ENCODE peak calls at places on chromosomes 7 and 10, in nine cellular contexts. One of them, this sample, is unnamed.

GRCh38 chr10:124612611-124613498 is 131.3 kb downstream of the FAM53B start:
- DNase-seq in right atrium auricular region: no peak
- DNase-seq in activated CD8-positive, alpha-beta memory T cell treated with anti-CD3 and anti-CD28 coated beads for 24 hours: no peak
- DNase-seq in stimulated activated CD8-positive, alpha-beta memory T cell treated with anti-CD3 and anti-CD28 coated beads, Interleukin-12 subunit alpha, Interleukin-12 subunit beta, amount 100 ng/mL, for 4 hours: no peak
- DNase-seq in globus pallidus: no peak
- DNase-seq in pancreas: no peak
- DNase-seq in esophagus squamous epithelium: no peak
- DNase-seq in mesendoderm: peak
- DNase-seq in WTC11: peak
- DNase-seq in this sample: no peak

GRCh38 chr10:22334414-22335203 is 10.7 kb upstream of the SPAG6 start:
- DNase-seq in WTC11: peak
- DNase-seq in mesendoderm: peak
- DNase-seq in esophagus squamous epithelium: no peak
- DNase-seq in pancreas: no peak
- DNase-seq in right atrium auricular region: no peak
- DNase-seq in globus pallidus: no peak
- DNase-seq in stimulated activated CD8-positive, alpha-beta memory T cell treated with anti-CD3 and anti-CD28 coated beads, Interleukin-12 subunit alpha, Interleukin-12 subunit beta, amount 100 ng/mL, for 4 hours: no peak
- DNase-seq in activated CD8-positive, alpha-beta memory T cell treated with anti-CD3 and anti-CD28 coated beads for 24 hours: no peak
- DNase-seq in this sample: peak

GRCh38 chr10:99654791-99655190 is 4.5 kb upstream of the ENTPD7 start:
- DNase-seq in mesendoderm: no peak
- DNase-seq in right atrium auricular region: no peak
- DNase-seq in pancreas: no peak
- DNase-seq in WTC11: no peak
- DNase-seq in globus pallidus: no peak
- DNase-seq in stimulated activated CD8-positive, alpha-beta memory T cell treated with anti-CD3 and anti-CD28 coated beads, Interleukin-12 subunit alpha, Interleukin-12 subunit beta, amount 100 ng/mL, for 4 hours: no peak
- DNase-seq in activated CD8-positive, alpha-beta memory T cell treated with anti-CD3 and anti-CD28 coated beads for 24 hours: no peak
- DNase-seq in esophagus squamous epithelium: no peak
- DNase-seq in this sample: no peak

GRCh38 chr10:22252286-22252800 is 34.5 kb upstream of the EBLN1 start:
- DNase-seq in mesendoderm: peak
- DNase-seq in esophagus squamous epithelium: no peak
- DNase-seq in WTC11: peak
- DNase-seq in stimulated activated CD8-positive, alpha-beta memory T cell treated with anti-CD3 and anti-CD28 coated beads, Interleukin-12 subunit alpha, Interleukin-12 subunit beta, amount 100 ng/mL, for 4 hours: peak
- DNase-seq in right atrium auricular region: peak
- DNase-seq in activated CD8-positive, alpha-beta memory T cell treated with anti-CD3 and anti-CD28 coated beads for 24 hours: peak
- DNase-seq in pancreas: peak
- DNase-seq in globus pallidus: peak
- DNase-seq in this sample: peak

GRCh38 chr10:72344932-72345331 is 9.8 kb downstream of the DNAJB12 start:
- DNase-seq in right atrium auricular region: no peak
- DNase-seq in pancreas: no peak
- DNase-seq in WTC11: no peak
- DNase-seq in stimulated activated CD8-positive, alpha-beta memory T cell treated with anti-CD3 and anti-CD28 coated beads, Interleukin-12 subunit alpha, Interleukin-12 subunit beta, amount 100 ng/mL, for 4 hours: no peak
- DNase-seq in globus pallidus: no peak
- DNase-seq in activated CD8-positive, alpha-beta memory T cell treated with anti-CD3 and anti-CD28 coated beads for 24 hours: peak
- DNase-seq in mesendoderm: no peak
- DNase-seq in esophagus squamous epithelium: no peak
- DNase-seq in this sample: no peak

GRCh38 chr7:48140001-48140681 is 31.1 kb upstream of the ABCA13 start:
- DNase-seq in stimulated activated CD8-positive, alpha-beta memory T cell treated with anti-CD3 and anti-CD28 coated beads, Interleukin-12 subunit alpha, Interleukin-12 subunit beta, amount 100 ng/mL, for 4 hours: no peak
- DNase-seq in globus pallidus: no peak
- DNase-seq in esophagus squamous epithelium: no peak
- DNase-seq in pancreas: peak
- DNase-seq in right atrium auricular region: no peak
- DNase-seq in mesendoderm: no peak
- DNase-seq in WTC11: no peak
- DNase-seq in activated CD8-positive, alpha-beta memory T cell treated with anti-CD3 and anti-CD28 coated beads for 24 hours: no peak
- DNase-seq in this sample: no peak

GRCh38 chr10:43377393-43377883 is 6.0 kb downstream of the FXYD4 start:
- DNase-seq in pancreas: no peak
- DNase-seq in activated CD8-positive, alpha-beta memory T cell treated with anti-CD3 and anti-CD28 coated beads for 24 hours: no peak
- DNase-seq in globus pallidus: no peak
- DNase-seq in WTC11: peak
- DNase-seq in stimulated activated CD8-positive, alpha-beta memory T cell treated with anti-CD3 and anti-CD28 coated beads, Interleukin-12 subunit alpha, Interleukin-12 subunit beta, amount 100 ng/mL, for 4 hours: no peak
- DNase-seq in right atrium auricular region: no peak
- DNase-seq in mesendoderm: peak
- DNase-seq in esophagus squamous epithelium: no peak
- DNase-seq in this sample: peak

GRCh38 chr10:131578472-131578970 is 267.0 kb upstream of the TCERG1L start:
- DNase-seq in right atrium auricular region: no peak
- DNase-seq in pancreas: no peak
- DNase-seq in WTC11: no peak
- DNase-seq in stimulated activated CD8-positive, alpha-beta memory T cell treated with anti-CD3 and anti-CD28 coated beads, Interleukin-12 subunit alpha, Interleukin-12 subunit beta, amount 100 ng/mL, for 4 hours: no peak
- DNase-seq in mesendoderm: no peak
- DNase-seq in activated CD8-positive, alpha-beta memory T cell treated with anti-CD3 and anti-CD28 coated beads for 24 hours: peak
- DNase-seq in esophagus squamous epithelium: no peak
- DNase-seq in globus pallidus: no peak
- DNase-seq in this sample: no peak

GRCh38 chr7:159197066-159197975 is 52.7 kb upstream of the VIPR2 start:
- DNase-seq in activated CD8-positive, alpha-beta memory T cell treated with anti-CD3 and anti-CD28 coated beads for 24 hours: peak
- DNase-seq in globus pallidus: no peak
- DNase-seq in pancreas: no peak
- DNase-seq in right atrium auricular region: no peak
- DNase-seq in esophagus squamous epithelium: no peak
- DNase-seq in stimulated activated CD8-positive, alpha-beta memory T cell treated with anti-CD3 and anti-CD28 coated beads, Interleukin-12 subunit alpha, Interleukin-12 subunit beta, amount 100 ng/mL, for 4 hours: no peak
- DNase-seq in mesendoderm: peak
- DNase-seq in WTC11: peak
- DNase-seq in this sample: no peak

GRCh38 chr10:13943735-13944398 is 357.1 kb downstream of the PRPF18 start:
- DNase-seq in esophagus squamous epithelium: no peak
- DNase-seq in activated CD8-positive, alpha-beta memory T cell treated with anti-CD3 and anti-CD28 coated beads for 24 hours: no peak
- DNase-seq in mesendoderm: peak
- DNase-seq in right atrium auricular region: no peak
- DNase-seq in WTC11: peak
- DNase-seq in globus pallidus: no peak
- DNase-seq in pancreas: no peak
- DNase-seq in stimulated activated CD8-positive, alpha-beta memory T cell treated with anti-CD3 and anti-CD28 coated beads, Interleukin-12 subunit alpha, Interleukin-12 subunit beta, amount 100 ng/mL, for 4 hours: no peak
- DNase-seq in this sample: no peak

GRCh38 chr10:59212399-59212798 is 36.0 kb downstream of the PHYHIPL start:
- DNase-seq in activated CD8-positive, alpha-beta memory T cell treated with anti-CD3 and anti-CD28 coated beads for 24 hours: no peak
- DNase-seq in right atrium auricular region: no peak
- DNase-seq in stimulated activated CD8-positive, alpha-beta memory T cell treated with anti-CD3 and anti-CD28 coated beads, Interleukin-12 subunit alpha, Interleukin-12 subunit beta, amount 100 ng/mL, for 4 hours: no peak
- DNase-seq in esophagus squamous epithelium: no peak
- DNase-seq in pancreas: no peak
- DNase-seq in WTC11: no peak
- DNase-seq in globus pallidus: no peak
- DNase-seq in mesendoderm: no peak
- DNase-seq in this sample: no peak

GRCh38 chr10:96339956-96340904 is 18.6 kb downstream of the OPALIN start:
- DNase-seq in right atrium auricular region: no peak
- DNase-seq in activated CD8-positive, alpha-beta memory T cell treated with anti-CD3 and anti-CD28 coated beads for 24 hours: peak
- DNase-seq in stimulated activated CD8-positive, alpha-beta memory T cell treated with anti-CD3 and anti-CD28 coated beads, Interleukin-12 subunit alpha, Interleukin-12 subunit beta, amount 100 ng/mL, for 4 hours: no peak
- DNase-seq in globus pallidus: peak
- DNase-seq in esophagus squamous epithelium: no peak
- DNase-seq in WTC11: peak
- DNase-seq in mesendoderm: peak
- DNase-seq in pancreas: peak
- DNase-seq in this sample: peak

GRCh38 chr7:68250143-68250542 is 1253.5 kb downstream of the TYW1 start:
- DNase-seq in pancreas: no peak
- DNase-seq in right atrium auricular region: no peak
- DNase-seq in activated CD8-positive, alpha-beta memory T cell treated with anti-CD3 and anti-CD28 coated beads for 24 hours: no peak
- DNase-seq in esophagus squamous epithelium: no peak
- DNase-seq in WTC11: no peak
- DNase-seq in mesendoderm: peak
- DNase-seq in stimulated activated CD8-positive, alpha-beta memory T cell treated with anti-CD3 and anti-CD28 coated beads, Interleukin-12 subunit alpha, Interleukin-12 subunit beta, amount 100 ng/mL, for 4 hours: no peak
- DNase-seq in globus pallidus: no peak
- DNase-seq in this sample: no peak

GRCh38 chr10:14573666-14574261 is 200.9 kb downstream of the FAM107B start:
- DNase-seq in globus pallidus: no peak
- DNase-seq in esophagus squamous epithelium: no peak
- DNase-seq in right atrium auricular region: no peak
- DNase-seq in WTC11: no peak
- DNase-seq in activated CD8-positive, alpha-beta memory T cell treated with anti-CD3 and anti-CD28 coated beads for 24 hours: no peak
- DNase-seq in mesendoderm: no peak
- DNase-seq in stimulated activated CD8-positive, alpha-beta memory T cell treated with anti-CD3 and anti-CD28 coated beads, Interleukin-12 subunit alpha, Interleukin-12 subunit beta, amount 100 ng/mL, for 4 hours: no peak
- DNase-seq in pancreas: no peak
- DNase-seq in this sample: no peak

GRCh38 chr7:86643478-86644281 is at the start of gene GRM3:
- DNase-seq in activated CD8-positive, alpha-beta memory T cell treated with anti-CD3 and anti-CD28 coated beads for 24 hours: no peak
- DNase-seq in WTC11: peak
- DNase-seq in pancreas: peak
- DNase-seq in mesendoderm: peak
- DNase-seq in stimulated activated CD8-positive, alpha-beta memory T cell treated with anti-CD3 and anti-CD28 coated beads, Interleukin-12 subunit alpha, Interleukin-12 subunit beta, amount 100 ng/mL, for 4 hours: no peak
- DNase-seq in right atrium auricular region: no peak
- DNase-seq in esophagus squamous epithelium: no peak
- DNase-seq in globus pallidus: peak
- DNase-seq in this sample: peak

GRCh38 chr7:977326-978048 is 2.1 kb upstream of the COX19 start:
- DNase-seq in right atrium auricular region: no peak
- DNase-seq in esophagus squamous epithelium: no peak
- DNase-seq in mesendoderm: no peak
- DNase-seq in stimulated activated CD8-positive, alpha-beta memory T cell treated with anti-CD3 and anti-CD28 coated beads, Interleukin-12 subunit alpha, Interleukin-12 subunit beta, amount 100 ng/mL, for 4 hours: no peak
- DNase-seq in pancreas: peak
- DNase-seq in WTC11: no peak
- DNase-seq in activated CD8-positive, alpha-beta memory T cell treated with anti-CD3 and anti-CD28 coated beads for 24 hours: no peak
- DNase-seq in globus pallidus: peak
- DNase-seq in this sample: no peak

GRCh38 chr7:73394416-73394815 is 39.2 kb upstream of the FZD9 start:
- DNase-seq in mesendoderm: no peak
- DNase-seq in esophagus squamous epithelium: no peak
- DNase-seq in stimulated activated CD8-positive, alpha-beta memory T cell treated with anti-CD3 and anti-CD28 coated beads, Interleukin-12 subunit alpha, Interleukin-12 subunit beta, amount 100 ng/mL, for 4 hours: no peak
- DNase-seq in right atrium auricular region: no peak
- DNase-seq in WTC11: no peak
- DNase-seq in activated CD8-positive, alpha-beta memory T cell treated with anti-CD3 and anti-CD28 coated beads for 24 hours: no peak
- DNase-seq in globus pallidus: no peak
- DNase-seq in pancreas: no peak
- DNase-seq in this sample: no peak

GRCh38 chr7:46627038-46627315 is 705.9 kb upstream of the IGFBP3 start:
- DNase-seq in WTC11: no peak
- DNase-seq in pancreas: no peak
- DNase-seq in stimulated activated CD8-positive, alpha-beta memory T cell treated with anti-CD3 and anti-CD28 coated beads, Interleukin-12 subunit alpha, Interleukin-12 subunit beta, amount 100 ng/mL, for 4 hours: no peak
- DNase-seq in right atrium auricular region: no peak
- DNase-seq in globus pallidus: no peak
- DNase-seq in esophagus squamous epithelium: no peak
- DNase-seq in mesendoderm: no peak
- DNase-seq in activated CD8-positive, alpha-beta memory T cell treated with anti-CD3 and anti-CD28 coated beads for 24 hours: no peak
- DNase-seq in this sample: no peak

GRCh38 chr10:70169661-70170364 is 501 bp downstream of the SAR1A start:
- DNase-seq in globus pallidus: no peak
- DNase-seq in activated CD8-positive, alpha-beta memory T cell treated with anti-CD3 and anti-CD28 coated beads for 24 hours: no peak
- DNase-seq in pancreas: no peak
- DNase-seq in esophagus squamous epithelium: no peak
- DNase-seq in mesendoderm: peak
- DNase-seq in right atrium auricular region: no peak
- DNase-seq in WTC11: no peak
- DNase-seq in stimulated activated CD8-positive, alpha-beta memory T cell treated with anti-CD3 and anti-CD28 coated beads, Interleukin-12 subunit alpha, Interleukin-12 subunit beta, amount 100 ng/mL, for 4 hours: no peak
- DNase-seq in this sample: no peak

GRCh38 chr7:28036748-28037147 is 143.8 kb downstream of the JAZF1 start:
- DNase-seq in globus pallidus: no peak
- DNase-seq in right atrium auricular region: no peak
- DNase-seq in mesendoderm: no peak
- DNase-seq in WTC11: no peak
- DNase-seq in activated CD8-positive, alpha-beta memory T cell treated with anti-CD3 and anti-CD28 coated beads for 24 hours: no peak
- DNase-seq in stimulated activated CD8-positive, alpha-beta memory T cell treated with anti-CD3 and anti-CD28 coated beads, Interleukin-12 subunit alpha, Interleukin-12 subunit beta, amount 100 ng/mL, for 4 hours: no peak
- DNase-seq in pancreas: no peak
- DNase-seq in esophagus squamous epithelium: no peak
- DNase-seq in this sample: no peak

GRCh38 chr7:70595741-70596574 is 536.0 kb upstream of the GALNT17 start:
- DNase-seq in globus pallidus: no peak
- DNase-seq in pancreas: no peak
- DNase-seq in mesendoderm: peak
- DNase-seq in esophagus squamous epithelium: no peak
- DNase-seq in stimulated activated CD8-positive, alpha-beta memory T cell treated with anti-CD3 and anti-CD28 coated beads, Interleukin-12 subunit alpha, Interleukin-12 subunit beta, amount 100 ng/mL, for 4 hours: no peak
- DNase-seq in activated CD8-positive, alpha-beta memory T cell treated with anti-CD3 and anti-CD28 coated beads for 24 hours: peak
- DNase-seq in right atrium auricular region: no peak
- DNase-seq in WTC11: peak
- DNase-seq in this sample: peak

GRCh38 chr7:106143711-106144347 is 31.7 kb upstream of the SYPL1 start:
- DNase-seq in mesendoderm: peak
- DNase-seq in globus pallidus: no peak
- DNase-seq in esophagus squamous epithelium: no peak
- DNase-seq in pancreas: no peak
- DNase-seq in stimulated activated CD8-positive, alpha-beta memory T cell treated with anti-CD3 and anti-CD28 coated beads, Interleukin-12 subunit alpha, Interleukin-12 subunit beta, amount 100 ng/mL, for 4 hours: no peak
- DNase-seq in WTC11: peak
- DNase-seq in activated CD8-positive, alpha-beta memory T cell treated with anti-CD3 and anti-CD28 coated beads for 24 hours: no peak
- DNase-seq in right atrium auricular region: no peak
- DNase-seq in this sample: peak

GRCh38 chr7:158065340-158065739 is 522.3 kb downstream of the PTPRN2 start:
- DNase-seq in esophagus squamous epithelium: no peak
- DNase-seq in right atrium auricular region: no peak
- DNase-seq in pancreas: no peak
- DNase-seq in activated CD8-positive, alpha-beta memory T cell treated with anti-CD3 and anti-CD28 coated beads for 24 hours: no peak
- DNase-seq in mesendoderm: no peak
- DNase-seq in stimulated activated CD8-positive, alpha-beta memory T cell treated with anti-CD3 and anti-CD28 coated beads, Interleukin-12 subunit alpha, Interleukin-12 subunit beta, amount 100 ng/mL, for 4 hours: no peak
- DNase-seq in globus pallidus: no peak
- DNase-seq in WTC11: no peak
- DNase-seq in this sample: no peak

GRCh38 chr10:124632064-124632531 is 112.1 kb downstream of the FAM53B start:
- DNase-seq in esophagus squamous epithelium: no peak
- DNase-seq in WTC11: peak
- DNase-seq in stimulated activated CD8-positive, alpha-beta memory T cell treated with anti-CD3 and anti-CD28 coated beads, Interleukin-12 subunit alpha, Interleukin-12 subunit beta, amount 100 ng/mL, for 4 hours: no peak
- DNase-seq in globus pallidus: no peak
- DNase-seq in mesendoderm: peak
- DNase-seq in activated CD8-positive, alpha-beta memory T cell treated with anti-CD3 and anti-CD28 coated beads for 24 hours: no peak
- DNase-seq in pancreas: peak
- DNase-seq in right atrium auricular region: peak
- DNase-seq in this sample: peak

GRCh38 chr10:89458289-89458688 is 43.9 kb downstream of the IFIT5 start:
- DNase-seq in right atrium auricular region: no peak
- DNase-seq in pancreas: no peak
- DNase-seq in stimulated activated CD8-positive, alpha-beta memory T cell treated with anti-CD3 and anti-CD28 coated beads, Interleukin-12 subunit alpha, Interleukin-12 subunit beta, amount 100 ng/mL, for 4 hours: no peak
- DNase-seq in activated CD8-positive, alpha-beta memory T cell treated with anti-CD3 and anti-CD28 coated beads for 24 hours: no peak
- DNase-seq in mesendoderm: no peak
- DNase-seq in WTC11: no peak
- DNase-seq in globus pallidus: no peak
- DNase-seq in esophagus squamous epithelium: no peak
- DNase-seq in this sample: no peak

GRCh38 chr10:127033116-127033515 is 127.9 kb downstream of the DOCK1 start:
- DNase-seq in stimulated activated CD8-positive, alpha-beta memory T cell treated with anti-CD3 and anti-CD28 coated beads, Interleukin-12 subunit alpha, Interleukin-12 subunit beta, amount 100 ng/mL, for 4 hours: no peak
- DNase-seq in right atrium auricular region: no peak
- DNase-seq in mesendoderm: no peak
- DNase-seq in WTC11: no peak
- DNase-seq in esophagus squamous epithelium: no peak
- DNase-seq in globus pallidus: peak
- DNase-seq in activated CD8-positive, alpha-beta memory T cell treated with anti-CD3 and anti-CD28 coated beads for 24 hours: no peak
- DNase-seq in pancreas: no peak
- DNase-seq in this sample: no peak

GRCh38 chr7:4269746-4270145 is 412.3 kb upstream of the FOXK1 start:
- DNase-seq in stimulated activated CD8-positive, alpha-beta memory T cell treated with anti-CD3 and anti-CD28 coated beads, Interleukin-12 subunit alpha, Interleukin-12 subunit beta, amount 100 ng/mL, for 4 hours: no peak
- DNase-seq in esophagus squamous epithelium: no peak
- DNase-seq in mesendoderm: no peak
- DNase-seq in pancreas: no peak
- DNase-seq in activated CD8-positive, alpha-beta memory T cell treated with anti-CD3 and anti-CD28 coated beads for 24 hours: peak
- DNase-seq in globus pallidus: no peak
- DNase-seq in right atrium auricular region: no peak
- DNase-seq in WTC11: no peak
- DNase-seq in this sample: no peak

GRCh38 chr10:49831352-49832040 is 69.4 kb upstream of the OGDHL start:
- DNase-seq in esophagus squamous epithelium: no peak
- DNase-seq in globus pallidus: no peak
- DNase-seq in right atrium auricular region: no peak
- DNase-seq in WTC11: peak
- DNase-seq in stimulated activated CD8-positive, alpha-beta memory T cell treated with anti-CD3 and anti-CD28 coated beads, Interleukin-12 subunit alpha, Interleukin-12 subunit beta, amount 100 ng/mL, for 4 hours: no peak
- DNase-seq in activated CD8-positive, alpha-beta memory T cell treated with anti-CD3 and anti-CD28 coated beads for 24 hours: no peak
- DNase-seq in mesendoderm: peak
- DNase-seq in pancreas: no peak
- DNase-seq in this sample: no peak

GRCh38 chr7:44609829-44610228 is 3.4 kb downstream of the OGDH start:
- DNase-seq in esophagus squamous epithelium: no peak
- DNase-seq in WTC11: no peak
- DNase-seq in activated CD8-positive, alpha-beta memory T cell treated with anti-CD3 and anti-CD28 coated beads for 24 hours: no peak
- DNase-seq in pancreas: no peak
- DNase-seq in mesendoderm: no peak
- DNase-seq in globus pallidus: no peak
- DNase-seq in stimulated activated CD8-positive, alpha-beta memory T cell treated with anti-CD3 and anti-CD28 coated beads, Interleukin-12 subunit alpha, Interleukin-12 subunit beta, amount 100 ng/mL, for 4 hours: no peak
- DNase-seq in right atrium auricular region: no peak
- DNase-seq in this sample: no peak

GRCh38 chr10:17742918-17743317 is 9.1 kb upstream of the TMEM236 start:
- DNase-seq in activated CD8-positive, alpha-beta memory T cell treated with anti-CD3 and anti-CD28 coated beads for 24 hours: peak
- DNase-seq in esophagus squamous epithelium: no peak
- DNase-seq in WTC11: peak
- DNase-seq in right atrium auricular region: peak
- DNase-seq in stimulated activated CD8-positive, alpha-beta memory T cell treated with anti-CD3 and anti-CD28 coated beads, Interleukin-12 subunit alpha, Interleukin-12 subunit beta, amount 100 ng/mL, for 4 hours: peak
- DNase-seq in mesendoderm: peak
- DNase-seq in pancreas: peak
- DNase-seq in globus pallidus: peak
- DNase-seq in this sample: peak

GRCh38 chr7:28630350-28630749 is 218.0 kb downstream of the CREB5 start:
- DNase-seq in right atrium auricular region: no peak
- DNase-seq in WTC11: no peak
- DNase-seq in stimulated activated CD8-positive, alpha-beta memory T cell treated with anti-CD3 and anti-CD28 coated beads, Interleukin-12 subunit alpha, Interleukin-12 subunit beta, amount 100 ng/mL, for 4 hours: no peak
- DNase-seq in mesendoderm: no peak
- DNase-seq in globus pallidus: no peak
- DNase-seq in esophagus squamous epithelium: no peak
- DNase-seq in activated CD8-positive, alpha-beta memory T cell treated with anti-CD3 and anti-CD28 coated beads for 24 hours: no peak
- DNase-seq in pancreas: no peak
- DNase-seq in this sample: no peak

This sample was measured in D341Med.